ENCODE peak calls at places on chromosomes 2 and 18, in five cellular contexts. O is NCI-H1092, Z is GM03348, S is substantia nigra, F is nephron progenitor cell. W is an unnamed sample.

GRCh38 chr18:3885209-3885792 is 435.3 kb downstream of the TGIF1 start:
- DNase-seq in O (no peak), Z (no peak), S (no peak), F (no peak), W (no peak)

GRCh38 chr2:140997997-140998396 is 1132.8 kb downstream of the LRP1B start:
- DNase-seq in O (no peak), Z (no peak), S (no peak), F (no peak), W (peak; percentile 18)

GRCh38 chr18:13137041-13137938 is 81.3 kb upstream of the LDLRAD4 start:
- DNase-seq in O (no peak), Z (peak; percentile 79), S (no peak), F (peak; percentile 63), W (no peak)

GRCh38 chr2:204551464-204551863 is 6.2 kb downstream of the PARD3B start:
- DNase-seq in O (no peak), Z (no peak), S (no peak), F (no peak), W (no peak)

GRCh38 chr2:163252199-163252598 is 413.6 kb upstream of the KCNH7 start:
- DNase-seq in O (no peak), Z (no peak), S (no peak), F (no peak), W (no peak)

GRCh38 chr2:54570321-54570881 is 114.3 kb downstream of the SPTBN1 start:
- DNase-seq in O (no peak), Z (no peak), S (no peak), F (no peak), W (no peak)

GRCh38 chr2:190563109-190563508 is 28.6 kb upstream of the NEMP2 start:
- DNase-seq in O (no peak), Z (no peak), S (no peak), F (no peak), W (no peak)

GRCh38 chr2:70083344-70084156 is 3.7 kb upstream of the PCBP1 start:
- DNase-seq in O (no peak), Z (no peak), S (no peak), F (no peak), W (peak; percentile 70)

GRCh38 chr2:60957643-60958042 is 59.9 kb upstream of the PEX13 start:
- DNase-seq in O (no peak), Z (no peak), S (no peak), F (no peak), W (no peak)

GRCh38 chr2:208147759-208148158 is 1.8 kb upstream of the CRYGB start:
- DNase-seq in O (no peak), Z (no peak), S (no peak), F (no peak), W (no peak)

GRCh38 chr2:19332503-19332902 is 25.9 kb downstream of the OSR1 start:
- DNase-seq in O (no peak), Z (no peak), S (no peak), F (no peak), W (no peak)

GRCh38 chr18:35179906-35180305 is 60.9 kb upstream of the ZNF397 start:
- DNase-seq in O (no peak), Z (no peak), S (no peak), F (no peak), W (no peak)

GRCh38 chr18:79754022-79754761 is 43.5 kb upstream of the KCNG2 start:
- DNase-seq in O (no peak), Z (no peak), S (no peak), F (no peak), W (no peak)

GRCh38 chr2:210655229-210655628 is 98.8 kb downstream of the CPS1 start:
- DNase-seq in O (no peak), Z (no peak), S (no peak), F (no peak), W (peak; percentile 8)

GRCh38 chr2:2588777-2589176 is 257.7 kb upstream of the MYT1L start:
- DNase-seq in O (no peak), Z (no peak), S (no peak), F (no peak), W (no peak)

GRCh38 chr2:42601076-42601475 is 32.6 kb downstream of the MTA3 start:
- DNase-seq in O (no peak), Z (no peak), S (no peak), F (no peak), W (peak; percentile 3)

GRCh38 chr2:69149631-69150215 is 136.7 kb downstream of the ANTXR1 start:
- DNase-seq in O (no peak), Z (peak; percentile 68), S (no peak), F (peak; percentile 27), W (peak; percentile 68)

GRCh38 chr2:26068602-26069298 is 34.9 kb downstream of the RAB10 start:
- DNase-seq in O (no peak), Z (peak; percentile 76), S (no peak), F (no peak), W (peak; percentile 91)

GRCh38 chr2:52456759-52457377 is 1310.7 kb upstream of the CHAC2 start:
- DNase-seq in O (no peak), Z (no peak), S (no peak), F (no peak), W (no peak)

GRCh38 chr2:47070155-47070919 is 84.8 kb downstream of the STPG4 start:
- DNase-seq in O (no peak), Z (no peak), S (no peak), F (no peak), W (no peak)

GRCh38 chr2:240162032-240162431 is 21.6 kb upstream of the OTOS start:
- DNase-seq in O (no peak), Z (no peak), S (no peak), F (no peak), W (no peak)

GRCh38 chr2:239938651-239939486 is 86.3 kb downstream of the NDUFA10 start:
- DNase-seq in O (no peak), Z (no peak), S (no peak), F (no peak), W (no peak)

W was measured in IMR-90.